ENCODE peak calls at places on chromosomes 7 and 10, in six cellular contexts. One of them, this sample, is unnamed.
A peak's percentile ranks its signal among the peaks of the same experiment; 100 is the strongest.

GRCh38 chr10:133617196-133617595 is 9.4 kb downstream of the FRG2B start:
- DNase-seq in epithelial cell of prostate: no peak
- DNase-seq in Caki2: no peak
- DNase-seq in fibroblast of pulmonary artery: no peak
- DNase-seq in lower lobe of right lung: no peak
- DNase-seq in tibial artery: no peak
- DNase-seq in this sample: no peak

GRCh38 chr7:151745090-151745638 is 131.8 kb downstream of the PRKAG2 start:
- DNase-seq in lower lobe of right lung: peak; percentile 93
- DNase-seq in fibroblast of pulmonary artery: peak; percentile 61
- DNase-seq in Caki2: peak; percentile 95
- DNase-seq in epithelial cell of prostate: peak; percentile 48
- DNase-seq in tibial artery: peak; percentile 96
- DNase-seq in this sample: no peak

GRCh38 chr10:99930731-99931550 is 78.8 kb downstream of the DNMBP start:
- DNase-seq in tibial artery: no peak
- DNase-seq in Caki2: peak; percentile 84
- DNase-seq in fibroblast of pulmonary artery: no peak
- DNase-seq in lower lobe of right lung: peak; percentile 50
- DNase-seq in epithelial cell of prostate: peak; percentile 83
- DNase-seq in this sample: peak; percentile 4

GRCh38 chr7:66247387-66248078 is 42.4 kb downstream of the TPST1 start:
- DNase-seq in tibial artery: no peak
- DNase-seq in epithelial cell of prostate: peak; percentile 70
- DNase-seq in lower lobe of right lung: no peak
- DNase-seq in fibroblast of pulmonary artery: no peak
- DNase-seq in Caki2: peak; percentile 59
- DNase-seq in this sample: peak; percentile 5

GRCh38 chr7:66306243-66306642 is 101.1 kb downstream of the TPST1 start:
- DNase-seq in tibial artery: no peak
- DNase-seq in fibroblast of pulmonary artery: no peak
- DNase-seq in epithelial cell of prostate: peak; percentile 44
- DNase-seq in lower lobe of right lung: no peak
- DNase-seq in Caki2: peak; percentile 65
- DNase-seq in this sample: no peak

GRCh38 chr7:49294611-49295010 is 370.3 kb downstream of the CDC14C start:
- DNase-seq in tibial artery: no peak
- DNase-seq in lower lobe of right lung: no peak
- DNase-seq in fibroblast of pulmonary artery: peak; percentile 3
- DNase-seq in epithelial cell of prostate: peak; percentile 40
- DNase-seq in Caki2: no peak
- DNase-seq in this sample: no peak

GRCh38 chr10:49606981-49607535 is 3.1 kb upstream of the SLC18A3 start:
- DNase-seq in tibial artery: peak; percentile 68
- DNase-seq in lower lobe of right lung: peak; percentile 84
- DNase-seq in Caki2: peak; percentile 71
- DNase-seq in fibroblast of pulmonary artery: peak; percentile 89
- DNase-seq in epithelial cell of prostate: no peak
- DNase-seq in this sample: no peak

GRCh38 chr10:123726826-123727225 is 60.7 kb downstream of the GPR26 start:
- DNase-seq in lower lobe of right lung: no peak
- DNase-seq in tibial artery: no peak
- DNase-seq in fibroblast of pulmonary artery: no peak
- DNase-seq in epithelial cell of prostate: no peak
- DNase-seq in Caki2: no peak
- DNase-seq in this sample: no peak

GRCh38 chr7:27745064-27745583 is 5.2 kb downstream of the TAX1BP1 start:
- DNase-seq in tibial artery: no peak
- DNase-seq in epithelial cell of prostate: no peak
- DNase-seq in Caki2: peak; percentile 80
- DNase-seq in lower lobe of right lung: no peak
- DNase-seq in fibroblast of pulmonary artery: peak; percentile 94
- DNase-seq in this sample: no peak